ENCODE peak calls at places on chromosomes 13 and 19, in five cellular contexts. V, F, T, P and E are unnamed samples.

GRCh38 chr19:14114854-14115253 is 2.7 kb downstream of the PRKACA start:
- DNase-seq in V (peak), F (peak), T (no peak), P (peak), E (peak)

GRCh38 chr13:95643814-95644598 is 500 bp downstream of the DZIP1 start:
- DNase-seq in V (peak), F (peak), T (peak), P (peak), E (peak)

GRCh38 chr13:25848822-25849740 is 202.7 kb downstream of the SHISA2 start:
- DNase-seq in V (no peak), F (peak), T (no peak), P (no peak), E (peak)

GRCh38 chr13:20401586-20401957 is 124.1 kb downstream of the CRYL1 start:
- DNase-seq in V (no peak), F (no peak), T (no peak), P (no peak), E (no peak)

GRCh38 chr19:10975374-10976036 is 14.7 kb downstream of the SMARCA4 start:
- DNase-seq in V (no peak), F (peak), T (no peak), P (no peak), E (peak)

GRCh38 chr13:23428183-23428528 is 5.3 kb downstream of the SACS start:
- DNase-seq in V (no peak), F (peak), T (no peak), P (no peak), E (no peak)

GRCh38 chr19:34366670-34367423 is 1.9 kb downstream of the GPI start:
- DNase-seq in V (no peak), F (peak), T (no peak), P (no peak), E (peak)

GRCh38 chr19:8403098-8403819 is 9.8 kb upstream of the MARCHF2 start:
- DNase-seq in V (no peak), F (no peak), T (no peak), P (peak), E (no peak)

GRCh38 chr13:68696907-68697306 is 1410.7 kb upstream of the ATXN8OS start:
- DNase-seq in V (no peak), F (no peak), T (no peak), P (no peak), E (no peak)

GRCh38 chr13:106186366-106187030 is 349.0 kb downstream of the EFNB2 start:
- DNase-seq in V (no peak), F (no peak), T (no peak), P (no peak), E (peak)

GRCh38 chr13:43686557-43686956 is 100.2 kb downstream of the ENOX1 start:
- DNase-seq in V (no peak), F (peak), T (no peak), P (no peak), E (peak)

GRCh38 chr13:108003626-108004025 is 211.7 kb downstream of the LIG4 start:
- DNase-seq in V (no peak), F (no peak), T (no peak), P (no peak), E (no peak)

GRCh38 chr19:45729774-45730388 is 815 bp downstream of the FBXO46 start:
- DNase-seq in V (no peak), F (peak), T (no peak), P (no peak), E (peak)

GRCh38 chr13:95882121-95882520 is 171.1 kb downstream of the UGGT2 start:
- DNase-seq in V (no peak), F (no peak), T (no peak), P (no peak), E (no peak)

GRCh38 chr13:34757441-34757840 is 184.6 kb upstream of the NBEA start:
- DNase-seq in V (no peak), F (no peak), T (no peak), P (no peak), E (no peak)